ENCODE peak calls at places on chromosomes 1 and 21, in five cellular contexts. One of them, this sample, is unnamed.

GRCh38 chr1:207259391-207259790 is 62.1 kb upstream of the CD55 start:
- DNase-seq in A549: peak; percentile 33
- DNase-seq in mammary epithelial cell: peak; percentile 29
- DNase-seq in B cell: no peak
- DNase-seq in epithelial cell of esophagus: peak; percentile 65
- DNase-seq in this sample: no peak

GRCh38 chr1:154270833-154271232 is 1.6 kb upstream of the HAX1 start:
- DNase-seq in A549: no peak
- DNase-seq in mammary epithelial cell: no peak
- DNase-seq in B cell: no peak
- DNase-seq in epithelial cell of esophagus: no peak
- DNase-seq in this sample: no peak

GRCh38 chr1:185934476-185935189 is 200.4 kb downstream of the HMCN1 start:
- DNase-seq in A549: peak; percentile 18
- DNase-seq in mammary epithelial cell: peak; percentile 49
- DNase-seq in B cell: no peak
- DNase-seq in epithelial cell of esophagus: peak; percentile 55
- DNase-seq in this sample: no peak

GRCh38 chr1:212791261-212791675 is 309 bp downstream of the NSL1 start:
- DNase-seq in A549: peak; percentile 81
- DNase-seq in mammary epithelial cell: peak; percentile 83
- DNase-seq in B cell: no peak
- DNase-seq in epithelial cell of esophagus: peak; percentile 85
- DNase-seq in this sample: no peak

GRCh38 chr1:61887076-61887867 is 145.0 kb downstream of the PATJ start:
- DNase-seq in A549: peak; percentile 2
- DNase-seq in mammary epithelial cell: peak; percentile 19
- DNase-seq in B cell: no peak
- DNase-seq in epithelial cell of esophagus: peak; percentile 21
- DNase-seq in this sample: no peak

GRCh38 chr1:50949286-50949982 is 10.6 kb downstream of the FAF1 start:
- DNase-seq in A549: no peak
- DNase-seq in mammary epithelial cell: no peak
- DNase-seq in B cell: no peak
- DNase-seq in epithelial cell of esophagus: no peak
- DNase-seq in this sample: no peak

GRCh38 chr1:43997295-43997694 is 5.9 kb downstream of the CCDC24 start:
- DNase-seq in A549: no peak
- DNase-seq in mammary epithelial cell: no peak
- DNase-seq in B cell: no peak
- DNase-seq in epithelial cell of esophagus: no peak
- DNase-seq in this sample: no peak

GRCh38 chr1:204102719-204103118 is 29.8 kb downstream of the SOX13 start:
- DNase-seq in A549: no peak
- DNase-seq in mammary epithelial cell: peak; percentile 63
- DNase-seq in B cell: no peak
- DNase-seq in epithelial cell of esophagus: peak; percentile 51
- DNase-seq in this sample: no peak

GRCh38 chr1:6962956-6963915 is 178.0 kb downstream of the CAMTA1 start:
- DNase-seq in A549: no peak
- DNase-seq in mammary epithelial cell: no peak
- DNase-seq in B cell: peak; percentile 33
- DNase-seq in epithelial cell of esophagus: peak; percentile 43
- DNase-seq in this sample: no peak

GRCh38 chr1:171218661-171219060 is 29.6 kb upstream of the FMO1 start:
- DNase-seq in A549: no peak
- DNase-seq in mammary epithelial cell: no peak
- DNase-seq in B cell: no peak
- DNase-seq in epithelial cell of esophagus: no peak
- DNase-seq in this sample: no peak

GRCh38 chr1:163315773-163316374 is 5.9 kb upstream of the NUF2 start:
- DNase-seq in A549: peak; percentile 48
- DNase-seq in mammary epithelial cell: peak; percentile 10
- DNase-seq in B cell: peak; percentile 44
- DNase-seq in epithelial cell of esophagus: peak; percentile 61
- DNase-seq in this sample: no peak

GRCh38 chr1:46630719-46631118 is 14.1 kb upstream of the MOB3C start:
- DNase-seq in A549: no peak
- DNase-seq in mammary epithelial cell: no peak
- DNase-seq in B cell: no peak
- DNase-seq in epithelial cell of esophagus: no peak
- DNase-seq in this sample: no peak

GRCh38 chr1:244680667-244681066 is 27.7 kb downstream of the DESI2 start:
- DNase-seq in A549: no peak
- DNase-seq in mammary epithelial cell: peak; percentile 16
- DNase-seq in B cell: no peak
- DNase-seq in epithelial cell of esophagus: peak; percentile 15
- DNase-seq in this sample: no peak

GRCh38 chr1:29505537-29506220 is 269.4 kb downstream of the PTPRU start:
- DNase-seq in A549: no peak
- DNase-seq in mammary epithelial cell: no peak
- DNase-seq in B cell: no peak
- DNase-seq in epithelial cell of esophagus: no peak
- DNase-seq in this sample: no peak

GRCh38 chr21:46063227-46063626 is 34.7 kb upstream of the COL6A2 start:
- DNase-seq in A549: peak; percentile 23
- DNase-seq in mammary epithelial cell: no peak
- DNase-seq in B cell: no peak
- DNase-seq in epithelial cell of esophagus: no peak
- DNase-seq in this sample: no peak

GRCh38 chr1:94068096-94068830 is 52.7 kb downstream of the ABCA4 start:
- DNase-seq in A549: peak; percentile 69
- DNase-seq in mammary epithelial cell: peak; percentile 48
- DNase-seq in B cell: no peak
- DNase-seq in epithelial cell of esophagus: peak; percentile 62
- DNase-seq in this sample: no peak

GRCh38 chr1:95042286-95042685 is 30.5 kb downstream of the ALG14 start:
- DNase-seq in A549: no peak
- DNase-seq in mammary epithelial cell: no peak
- DNase-seq in B cell: no peak
- DNase-seq in epithelial cell of esophagus: no peak
- DNase-seq in this sample: no peak

GRCh38 chr1:52423771-52424170 is 19.4 kb downstream of the PRPF38A start:
- DNase-seq in A549: no peak
- DNase-seq in mammary epithelial cell: no peak
- DNase-seq in B cell: peak; percentile 23
- DNase-seq in epithelial cell of esophagus: no peak
- DNase-seq in this sample: no peak

GRCh38 chr21:45393021-45393420 is 11.9 kb upstream of the COL18A1 start:
- DNase-seq in A549: no peak
- DNase-seq in mammary epithelial cell: no peak
- DNase-seq in B cell: no peak
- DNase-seq in epithelial cell of esophagus: no peak
- DNase-seq in this sample: no peak

GRCh38 chr1:228430243-228430642 is 13.6 kb upstream of the TRIM17 start:
- DNase-seq in A549: no peak
- DNase-seq in mammary epithelial cell: peak; percentile 24
- DNase-seq in B cell: no peak
- DNase-seq in epithelial cell of esophagus: peak; percentile 78
- DNase-seq in this sample: no peak

GRCh38 chr1:4424254-4424653 is 230.2 kb upstream of the AJAP1 start:
- DNase-seq in A549: no peak
- DNase-seq in mammary epithelial cell: no peak
- DNase-seq in B cell: no peak
- DNase-seq in epithelial cell of esophagus: no peak
- DNase-seq in this sample: no peak

GRCh38 chr1:83627045-83627444 is 371.9 kb downstream of the TTLL7 start:
- DNase-seq in A549: no peak
- DNase-seq in mammary epithelial cell: no peak
- DNase-seq in B cell: no peak
- DNase-seq in epithelial cell of esophagus: no peak
- DNase-seq in this sample: no peak

GRCh38 chr1:97385536-97385935 is 535.3 kb downstream of the DPYD start:
- DNase-seq in A549: no peak
- DNase-seq in mammary epithelial cell: no peak
- DNase-seq in B cell: no peak
- DNase-seq in epithelial cell of esophagus: no peak
- DNase-seq in this sample: no peak

GRCh38 chr1:36251794-36252481 is 27.7 kb downstream of the THRAP3 start:
- DNase-seq in A549: no peak
- DNase-seq in mammary epithelial cell: no peak
- DNase-seq in B cell: no peak
- DNase-seq in epithelial cell of esophagus: no peak
- DNase-seq in this sample: no peak

GRCh38 chr1:218938259-218938658 is 235.4 kb upstream of the LYPLAL1 start:
- DNase-seq in A549: no peak
- DNase-seq in mammary epithelial cell: no peak
- DNase-seq in B cell: no peak
- DNase-seq in epithelial cell of esophagus: no peak
- DNase-seq in this sample: no peak

GRCh38 chr21:45299864-45300785 is 12.4 kb upstream of the POFUT2 start:
- DNase-seq in A549: no peak
- DNase-seq in mammary epithelial cell: no peak
- DNase-seq in B cell: no peak
- DNase-seq in epithelial cell of esophagus: no peak
- DNase-seq in this sample: no peak

GRCh38 chr1:174243451-174244000 is 84.2 kb downstream of the RABGAP1L start:
- DNase-seq in A549: no peak
- DNase-seq in mammary epithelial cell: no peak
- DNase-seq in B cell: no peak
- DNase-seq in epithelial cell of esophagus: no peak
- DNase-seq in this sample: no peak
- TF ChIP-seq CTCF in A549: no peak
- TF ChIP-seq CTCF in mammary epithelial cell: no peak
- TF ChIP-seq CTCF in B cell: no peak
- TF ChIP-seq CTCF in epithelial cell of esophagus: no peak
- TF ChIP-seq CTCF in this sample: no peak

GRCh38 chr1:116570358-116571214 is at the start of gene CD58:
- DNase-seq in A549: peak; percentile 79
- DNase-seq in mammary epithelial cell: peak; percentile 86
- DNase-seq in B cell: peak; percentile 91
- DNase-seq in epithelial cell of esophagus: peak; percentile 86
- DNase-seq in this sample: peak; percentile 38
- TF ChIP-seq CTCF in A549: peak; percentile 61
- TF ChIP-seq CTCF in mammary epithelial cell: peak; percentile 67
- TF ChIP-seq CTCF in B cell: peak; percentile 84
- TF ChIP-seq CTCF in epithelial cell of esophagus: peak; percentile 41
- TF ChIP-seq CTCF in this sample: peak; percentile 60

GRCh38 chr1:16613185-16614147 is at the start of gene NBPF1:
- DNase-seq in A549: peak; percentile 96
- DNase-seq in mammary epithelial cell: peak; percentile 94
- DNase-seq in B cell: peak; percentile 98
- DNase-seq in epithelial cell of esophagus: peak; percentile 98
- DNase-seq in this sample: peak; percentile 99
- TF ChIP-seq CTCF in A549: peak; percentile 19
- TF ChIP-seq CTCF in mammary epithelial cell: no peak
- TF ChIP-seq CTCF in B cell: no peak
- TF ChIP-seq CTCF in epithelial cell of esophagus: peak; percentile 4
- TF ChIP-seq CTCF in this sample: no peak

DNA sequence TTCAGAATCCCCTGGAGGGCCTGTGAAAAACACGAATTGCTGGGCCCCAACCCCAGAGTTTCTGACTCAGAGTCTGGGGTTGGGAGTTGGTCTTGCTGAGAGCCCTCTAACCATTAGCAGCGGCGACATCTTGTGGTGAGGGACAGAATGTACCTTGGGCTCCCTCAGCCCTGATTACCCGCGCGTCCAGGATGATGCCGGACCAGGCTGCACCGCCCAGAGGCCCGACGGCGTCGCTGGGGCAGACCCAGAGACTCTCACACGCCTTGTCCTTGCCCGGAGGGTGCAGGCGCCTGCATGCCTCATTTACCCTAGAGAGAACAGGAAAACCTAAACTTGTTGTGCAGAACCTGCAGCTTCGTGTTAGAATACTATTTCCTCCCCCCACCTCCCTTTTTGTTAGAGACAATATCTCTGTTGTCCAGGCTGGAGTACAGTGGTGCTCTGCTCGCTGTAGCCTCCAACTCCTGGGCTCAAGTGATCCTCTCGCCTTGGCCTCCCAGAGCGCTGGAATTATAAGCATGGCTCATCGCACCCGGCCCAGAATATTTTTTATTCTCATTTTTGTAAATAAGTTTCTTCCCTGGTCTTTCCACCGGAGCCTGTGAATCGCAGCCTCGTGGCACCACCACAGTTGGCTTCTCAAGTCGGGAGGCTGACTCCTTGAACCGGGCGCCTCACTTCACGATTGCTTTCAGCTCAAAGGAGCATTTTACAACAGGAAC is 22.2 kb upstream of the RD3 start:
- DNase-seq in A549: peak; percentile 92
- DNase-seq in mammary epithelial cell: peak; percentile 81
- DNase-seq in B cell: peak; percentile 78
- DNase-seq in epithelial cell of esophagus: peak; percentile 92
- DNase-seq in this sample: peak; percentile 97
- TF ChIP-seq CTCF in A549: peak; percentile 87
- TF ChIP-seq CTCF in mammary epithelial cell: peak; percentile 88
- TF ChIP-seq CTCF in B cell: peak; percentile 81
- TF ChIP-seq CTCF in epithelial cell of esophagus: peak; percentile 86
- TF ChIP-seq CTCF in this sample: peak; percentile 99